ENCODE peak calls at places on chromosomes 11 and 22, in six cellular contexts. Y is dermis blood vessel endothelial cell; E is activated CD8-positive, alpha-beta memory T cell treated with anti-CD3 and anti-CD28 coated beads, Interleukin-2, amount 50 U/mL, for 48 hours; X is uterus; C is neural crest cell; Q is cardiac fibroblast. L is an unnamed sample.

GRCh38 chr11:48050304-48050703 is 69.9 kb downstream of the PTPRJ start:
- DNase-seq in Y (no peak), E (no peak), X (no peak), C (no peak), Q (no peak), L (no peak)

GRCh38 chr11:118901494-118902335 is 18.0 kb downstream of the CXCR5 start:
- DNase-seq in Y (no peak), E (no peak), X (no peak), C (no peak), Q (no peak), L (no peak)

GRCh38 chr11:102653744-102654291 is 28.7 kb upstream of the MMP20 start:
- DNase-seq in Y (peak; percentile 8), E (no peak), X (no peak), C (no peak), Q (peak; percentile 27), L (no peak)

GRCh38 chr11:6660712-6661111 is 5.1 kb upstream of the DCHS1 start:
- DNase-seq in Y (no peak), E (no peak), X (no peak), C (no peak), Q (no peak), L (no peak)

GRCh38 chr11:102306048-102306575 is 11.2 kb upstream of the BIRC3 start:
- DNase-seq in Y (no peak), E (no peak), X (no peak), C (no peak), Q (no peak), L (no peak)

GRCh38 chr22:17218341-17218740 is 894 bp downstream of the ADA2 start:
- DNase-seq in Y (no peak), E (no peak), X (no peak), C (no peak), Q (no peak), L (no peak)

GRCh38 chr11:44563716-44564115 is 1.7 kb upstream of the CD82 start:
- DNase-seq in Y (no peak), E (no peak), X (no peak), C (no peak), Q (peak; percentile 70), L (no peak)

GRCh38 chr11:126129681-126130671 is 67.3 kb upstream of the CDON start:
- DNase-seq in Y (no peak), E (no peak), X (no peak), C (no peak), Q (no peak), L (no peak)

GRCh38 chr11:101748572-101748971 is 164.8 kb upstream of the TRPC6 start:
- DNase-seq in Y (no peak), E (no peak), X (no peak), C (no peak), Q (no peak), L (no peak)

GRCh38 chr22:42468841-42469240 is 36.6 kb upstream of the NFAM1 start:
- DNase-seq in Y (no peak), E (no peak), X (no peak), C (no peak), Q (peak; percentile 9), L (no peak)

GRCh38 chr11:77212314-77213007 is 84.4 kb downstream of the MYO7A start:
- DNase-seq in Y (no peak), E (no peak), X (no peak), C (no peak), Q (no peak), L (no peak)

GRCh38 chr11:75524576-75525432 is 937 bp downstream of the GDPD5 start:
- DNase-seq in Y (peak; percentile 42), E (peak; percentile 69), X (no peak), C (no peak), Q (peak; percentile 18), L (no peak)

GRCh38 chr11:94895451-94895850 is 77.9 kb downstream of the CWC15 start:
- DNase-seq in Y (peak; percentile 47), E (no peak), X (no peak), C (no peak), Q (peak; percentile 85), L (no peak)

GRCh38 chr11:9565822-9566560 is 7.5 kb upstream of the WEE1 start:
- DNase-seq in Y (peak; percentile 100), E (no peak), X (peak; percentile 68), C (no peak), Q (peak; percentile 100), L (peak; percentile 88)

GRCh38 chr11:68117896-68118470 is 3.2 kb downstream of the CHKA start:
- DNase-seq in Y (no peak), E (no peak), X (no peak), C (no peak), Q (no peak), L (no peak)

GRCh38 chr22:23109441-23109978 is 32.3 kb downstream of the RSPH14 start:
- DNase-seq in Y (no peak), E (no peak), X (no peak), C (no peak), Q (no peak), L (no peak)

GRCh38 chr11:64641596-64642417 is 50.8 kb downstream of the SLC22A12 start:
- DNase-seq in Y (no peak), E (no peak), X (no peak), C (no peak), Q (no peak), L (no peak)

GRCh38 chr22:23381661-23382427 is 198.2 kb downstream of the IGLL1 start:
- DNase-seq in Y (no peak), E (no peak), X (no peak), C (no peak), Q (no peak), L (no peak)

GRCh38 chr22:40388231-40388630 is 17.8 kb downstream of the SGSM3 start:
- DNase-seq in Y (no peak), E (no peak), X (no peak), C (no peak), Q (no peak), L (no peak)

GRCh38 chr11:47257518-47258316 is at the start of gene NR1H3:
- DNase-seq in Y (peak; percentile 48), E (no peak), X (peak; percentile 87), C (peak; percentile 45), Q (peak; percentile 61), L (no peak)

GRCh38 chr22:22030493-22031182 is 48.1 kb upstream of the TOP3B start:
- DNase-seq in Y (peak; percentile 20), E (no peak), X (peak; percentile 34), C (no peak), Q (peak; percentile 40), L (peak; percentile 29)

GRCh38 chr22:29715240-29715639 is 4.6 kb upstream of the CABP7 start:
- DNase-seq in Y (no peak), E (no peak), X (no peak), C (no peak), Q (no peak), L (no peak)

GRCh38 chr22:43289976-43290663 is 53.1 kb downstream of the SCUBE1 start:
- DNase-seq in Y (no peak), E (no peak), X (peak; percentile 45), C (no peak), Q (peak; percentile 23), L (no peak)

GRCh38 chr11:102390667-102391449 is 43.8 kb downstream of the BIRC2 start:
- DNase-seq in Y (peak; percentile 85), E (peak; percentile 73), X (peak; percentile 38), C (peak; percentile 46), Q (peak; percentile 76), L (peak; percentile 39)

GRCh38 chr22:17638182-17638431 is 450 bp upstream of the BCL2L13 start:
- DNase-seq in Y (no peak), E (no peak), X (no peak), C (no peak), Q (no peak), L (no peak)

GRCh38 chr11:47060807-47061206 is 115.9 kb downstream of the ARFGAP2 start:
- DNase-seq in Y (peak; percentile 7), E (no peak), X (no peak), C (no peak), Q (peak; percentile 49), L (no peak)

GRCh38 chr11:23688835-23689234 is 808.0 kb upstream of the LUZP2 start:
- DNase-seq in Y (peak; percentile 1), E (no peak), X (no peak), C (no peak), Q (peak; percentile 41), L (no peak)